ENCODE peak calls at places on chromosomes 4 and X, in eight cellular contexts. I is mucosa of descending colon, O is GM23338, G is breast epithelium, B is fibroblast of pulmonary artery, F is astrocyte of the spinal cord, A is OCI-LY7, S is omental fat pad. J is an unnamed sample.
A peak's percentile ranks its signal among the peaks of the same experiment; 100 is the strongest.

GRCh38 chr4:27010334-27010940 is 149.8 kb downstream of the STIM2 start:
- DNase-seq in F (peak; percentile 72), A (peak; percentile 78), G (peak; percentile 27), B (peak; percentile 83), I (peak; percentile 63), S (no peak), O (peak; percentile 78), J (peak; percentile 32)

GRCh38 chr4:2259541-2260267 is 2.2 kb downstream of the MXD4 start:
- DNase-seq in A (no peak), O (no peak), G (no peak), F (no peak), I (peak; percentile 30), S (peak; percentile 18), B (no peak), J (no peak)

GRCh38 chr4:138111462-138112000 is 130.6 kb downstream of the SLC7A11 start:
- DNase-seq in S (no peak), G (no peak), B (peak; percentile 64), O (peak; percentile 72), I (no peak), A (no peak), F (peak; percentile 37), J (no peak)

GRCh38 chrX:103530540-103530939 is 11.3 kb upstream of the RAB40A start:
- DNase-seq in F (no peak), S (no peak), B (no peak), G (no peak), A (no peak), O (no peak), I (no peak), J (no peak)

GRCh38 chrX:153970398-153971123 is 1.1 kb downstream of the HCFC1 start:
- DNase-seq in I (no peak), O (peak; percentile 63), B (peak; percentile 74), S (no peak), F (peak; percentile 72), A (peak; percentile 45), G (no peak), J (peak; percentile 71)

GRCh38 chrX:24468245-24468644 is 3.2 kb downstream of the PDK3 start:
- DNase-seq in O (no peak), A (no peak), F (no peak), S (no peak), B (no peak), I (no peak), G (no peak), J (no peak)

GRCh38 chr4:1777822-1778641 is 15.1 kb upstream of the FGFR3 start:
- DNase-seq in F (peak; percentile 5), O (peak; percentile 93), I (no peak), B (peak; percentile 20), S (no peak), A (no peak), G (no peak), J (no peak)

GRCh38 chr4:14117575-14118228 is 490.2 kb upstream of the BOD1L1 start:
- DNase-seq in O (no peak), I (no peak), G (no peak), B (no peak), S (no peak), A (no peak), F (no peak), J (no peak)

GRCh38 chr4:53113433-53114215 is 251.5 kb downstream of the RASL11B start:
- DNase-seq in F (no peak), A (no peak), I (no peak), S (no peak), B (no peak), G (no peak), O (no peak), J (no peak)

GRCh38 chr4:104966349-104967033 is 180.2 kb upstream of the TET2 start:
- DNase-seq in I (no peak), A (no peak), F (no peak), B (peak; percentile 33), G (no peak), S (no peak), O (peak; percentile 7), J (peak; percentile 65)

GRCh38 chr4:74317616-74318256 is 9.5 kb downstream of the EPGN start:
- DNase-seq in F (no peak), O (no peak), S (no peak), I (no peak), G (no peak), A (no peak), B (peak; percentile 75), J (no peak)

GRCh38 chr4:74324262-74324661 is 16.0 kb downstream of the EPGN start:
- DNase-seq in G (no peak), B (no peak), A (no peak), I (no peak), F (no peak), O (no peak), S (no peak), J (no peak)

GRCh38 chr4:74319506-74319905 is 11.2 kb downstream of the EPGN start:
- DNase-seq in B (no peak), F (no peak), S (no peak), I (no peak), G (no peak), O (no peak), A (no peak), J (no peak)

GRCh38 chr4:74318270-74318669 is 10.0 kb downstream of the EPGN start:
- DNase-seq in O (no peak), S (no peak), B (no peak), F (no peak), G (no peak), A (no peak), I (no peak), J (no peak)

DNA sequence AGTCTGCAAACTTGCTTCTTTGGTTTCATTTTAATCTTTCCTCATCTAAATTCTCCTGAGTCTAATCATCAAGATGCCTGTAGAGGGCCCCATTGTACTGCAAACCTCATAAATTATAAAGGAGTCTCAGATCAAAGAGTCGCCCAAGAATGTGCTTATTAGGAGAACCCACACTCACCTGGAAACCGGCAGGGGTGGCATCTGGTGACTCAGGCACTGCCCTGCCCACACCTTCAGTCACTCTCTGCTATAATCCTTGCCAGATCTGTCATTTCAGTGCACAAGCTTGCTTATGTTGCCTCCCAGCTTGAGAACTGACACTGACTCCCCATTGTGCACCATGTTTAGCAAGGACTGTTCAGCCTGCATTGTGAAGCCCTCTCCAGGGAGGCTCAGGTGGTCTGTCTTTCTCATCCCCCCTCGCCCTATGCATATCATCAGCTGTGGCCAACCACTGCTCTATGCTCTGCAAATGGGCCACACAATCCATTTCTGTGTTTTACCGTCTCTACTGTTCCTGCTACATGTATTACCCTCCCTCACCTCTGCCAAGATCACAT is 12.4 kb downstream of the EPGN start:
- DNase-seq in O (peak; percentile 90), S (no peak), B (peak; percentile 77), F (peak; percentile 75), I (peak; percentile 41), A (peak; percentile 45), G (peak; percentile 55), J (peak; percentile 42)
- TF ChIP-seq CTCF in O (peak; percentile 67), S (no peak), B (peak; percentile 67), F (peak; percentile 58), I (no peak), A (peak; percentile 71), G (peak; percentile 41), J (peak; percentile 52)

GRCh38 chr4:112266823-112267222 is 18.9 kb downstream of the TIFA start:
- DNase-seq in I (no peak), S (no peak), B (peak; percentile 62), G (no peak), O (peak; percentile 39), A (peak; percentile 45), F (peak; percentile 35), J (no peak)
- TF ChIP-seq CTCF in I (no peak), S (no peak), B (peak; percentile 55), G (peak; percentile 27), O (no peak), A (peak; percentile 81), F (peak; percentile 46), J (peak; percentile 30)

GRCh38 chrX:131816551-131817136 is 206.5 kb upstream of the STK26 start:
- DNase-seq in O (no peak), F (peak; percentile 85), B (no peak), I (no peak), A (peak; percentile 0), S (peak; percentile 73), G (peak; percentile 85), J (peak; percentile 52)
- TF ChIP-seq CTCF in O (no peak), F (peak; percentile 5), B (no peak), I (no peak), A (no peak), S (no peak), G (peak; percentile 65), J (peak; percentile 68)

GRCh38 chrX:26914232-26914631 is 548.9 kb downstream of the PPP4R3C start:
- DNase-seq in I (no peak), G (no peak), F (no peak), A (no peak), O (no peak), S (no peak), B (no peak), J (no peak)

GRCh38 chrX:26922278-26922677 is 540.9 kb downstream of the PPP4R3C start:
- DNase-seq in F (peak; percentile 41), O (no peak), I (no peak), G (no peak), A (no peak), B (peak; percentile 8), S (no peak), J (no peak)

GRCh38 chrX:26915064-26915463 is 548.1 kb downstream of the PPP4R3C start:
- DNase-seq in A (no peak), I (no peak), O (no peak), F (no peak), S (no peak), B (no peak), G (no peak), J (no peak)

GRCh38 chrX:26918633-26919032 is 544.5 kb downstream of the PPP4R3C start:
- DNase-seq in G (no peak), S (no peak), F (no peak), A (peak; percentile 15), B (peak; percentile 18), I (no peak), O (peak; percentile 62), J (peak; percentile 3)
- TF ChIP-seq CTCF in G (no peak), S (no peak), F (peak; percentile 26), A (peak; percentile 65), B (peak; percentile 6), I (no peak), O (peak; percentile 71), J (peak; percentile 66)

GRCh38 chr4:140756292-140757219 is at the start of gene TBC1D9:
- DNase-seq in G (peak; percentile 94), F (peak; percentile 68), S (peak; percentile 75), A (peak; percentile 75), O (peak; percentile 97), B (peak; percentile 82), I (peak; percentile 82), J (peak; percentile 39)
- TF ChIP-seq CTCF in G (peak; percentile 36), F (no peak), S (no peak), A (peak; percentile 33), O (no peak), B (no peak), I (no peak), J (no peak)

DNA sequence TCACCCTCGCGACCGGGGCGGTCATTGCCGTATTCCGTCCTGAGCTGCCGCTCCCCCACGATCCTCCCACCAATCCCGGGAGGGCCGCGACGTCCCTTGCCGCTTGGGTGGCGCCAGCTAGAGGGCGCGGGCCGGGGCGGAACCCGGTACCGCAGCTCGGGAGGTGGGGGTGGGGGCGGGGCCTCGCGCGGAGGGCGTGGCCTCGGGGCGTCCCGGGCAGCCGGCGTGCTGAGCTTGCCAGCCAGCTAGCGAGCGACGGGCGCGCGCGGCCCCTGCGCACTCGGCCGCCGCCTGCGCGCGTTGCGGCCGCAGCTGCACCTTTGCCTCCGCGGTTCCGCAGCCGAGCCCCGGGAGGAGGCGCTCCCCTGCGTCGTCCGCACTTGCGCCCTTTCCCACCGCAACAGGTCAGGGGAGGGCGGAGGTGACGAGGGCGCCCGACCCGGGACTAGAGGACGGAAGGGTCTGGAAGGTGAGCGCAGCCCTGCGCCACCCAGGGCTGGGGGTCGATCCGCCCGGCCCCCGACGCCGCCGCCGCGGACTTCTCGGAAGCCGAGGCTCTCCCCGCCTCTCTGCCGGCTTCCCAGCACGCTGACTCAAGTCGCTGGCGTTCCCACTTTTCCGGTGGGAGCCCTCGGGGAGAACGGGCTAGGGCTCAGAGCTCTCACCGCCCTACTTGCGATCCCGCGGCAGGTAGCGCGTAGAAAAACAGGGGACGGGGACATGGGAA is at the start of gene AFF1:
- DNase-seq in B (peak; percentile 92), G (peak; percentile 92), F (peak; percentile 88), I (peak; percentile 97), O (peak; percentile 94), A (peak; percentile 91), S (peak; percentile 70), J (peak; percentile 95)
- TF ChIP-seq CTCF in B (peak; percentile 6), G (no peak), F (peak; percentile 34), I (peak; percentile 45), O (peak; percentile 50), A (peak; percentile 58), S (no peak), J (peak; percentile 48)